ENCODE peak calls at places on chromosomes 6 and 20, in seven cellular contexts. One of them, this sample, is unnamed.
A peak's percentile ranks its signal among the peaks of the same experiment; 100 is the strongest.

GRCh38 chr20:17859616-17860232 is 108.9 kb downstream of the SNX5 start:
- DNase-seq in T-cell: no peak
- DNase-seq in NCI-H226: no peak
- DNase-seq in T-helper 17 cell: no peak
- DNase-seq in stimulated activated CD8-positive, alpha-beta memory T cell treated with anti-CD3 and anti-CD28 coated beads, Interleukin-12 subunit alpha, Interleukin-12 subunit beta, amount 100 ng/mL, for 4 hours: peak; percentile 7
- DNase-seq in T47D: no peak
- DNase-seq in fibroblast of pulmonary artery: no peak
- DNase-seq in this sample: no peak

GRCh38 chr6:148573922-148574321 is 172.9 kb upstream of the UST start:
- DNase-seq in T-cell: no peak
- DNase-seq in NCI-H226: no peak
- DNase-seq in T-helper 17 cell: no peak
- DNase-seq in stimulated activated CD8-positive, alpha-beta memory T cell treated with anti-CD3 and anti-CD28 coated beads, Interleukin-12 subunit alpha, Interleukin-12 subunit beta, amount 100 ng/mL, for 4 hours: no peak
- DNase-seq in T47D: no peak
- DNase-seq in fibroblast of pulmonary artery: no peak
- DNase-seq in this sample: no peak

GRCh38 chr6:170134077-170135040 is 156.5 kb downstream of the DLL1 start:
- DNase-seq in T-cell: no peak
- DNase-seq in NCI-H226: no peak
- DNase-seq in T-helper 17 cell: peak; percentile 4
- DNase-seq in stimulated activated CD8-positive, alpha-beta memory T cell treated with anti-CD3 and anti-CD28 coated beads, Interleukin-12 subunit alpha, Interleukin-12 subunit beta, amount 100 ng/mL, for 4 hours: no peak
- DNase-seq in T47D: no peak
- DNase-seq in fibroblast of pulmonary artery: peak; percentile 56
- DNase-seq in this sample: no peak

GRCh38 chr6:7129360-7129759 is 21.6 kb downstream of the RREB1 start:
- DNase-seq in T-cell: no peak
- DNase-seq in NCI-H226: no peak
- DNase-seq in T-helper 17 cell: no peak
- DNase-seq in stimulated activated CD8-positive, alpha-beta memory T cell treated with anti-CD3 and anti-CD28 coated beads, Interleukin-12 subunit alpha, Interleukin-12 subunit beta, amount 100 ng/mL, for 4 hours: no peak
- DNase-seq in T47D: no peak
- DNase-seq in fibroblast of pulmonary artery: no peak
- DNase-seq in this sample: no peak

GRCh38 chr6:169542491-169542890 is 159.3 kb downstream of the WDR27 start:
- DNase-seq in T-cell: no peak
- DNase-seq in NCI-H226: no peak
- DNase-seq in T-helper 17 cell: no peak
- DNase-seq in stimulated activated CD8-positive, alpha-beta memory T cell treated with anti-CD3 and anti-CD28 coated beads, Interleukin-12 subunit alpha, Interleukin-12 subunit beta, amount 100 ng/mL, for 4 hours: no peak
- DNase-seq in T47D: no peak
- DNase-seq in fibroblast of pulmonary artery: no peak
- DNase-seq in this sample: no peak

GRCh38 chr6:28323813-28324424 is 12.0 kb downstream of the ZSCAN31 start:
- DNase-seq in T-cell: no peak
- DNase-seq in NCI-H226: no peak
- DNase-seq in T-helper 17 cell: no peak
- DNase-seq in stimulated activated CD8-positive, alpha-beta memory T cell treated with anti-CD3 and anti-CD28 coated beads, Interleukin-12 subunit alpha, Interleukin-12 subunit beta, amount 100 ng/mL, for 4 hours: no peak
- DNase-seq in T47D: no peak
- DNase-seq in fibroblast of pulmonary artery: no peak
- DNase-seq in this sample: no peak

GRCh38 chr6:5422321-5422915 is 161.1 kb downstream of the FARS2 start:
- DNase-seq in T-cell: no peak
- DNase-seq in NCI-H226: no peak
- DNase-seq in T-helper 17 cell: no peak
- DNase-seq in stimulated activated CD8-positive, alpha-beta memory T cell treated with anti-CD3 and anti-CD28 coated beads, Interleukin-12 subunit alpha, Interleukin-12 subunit beta, amount 100 ng/mL, for 4 hours: no peak
- DNase-seq in T47D: peak; percentile 2
- DNase-seq in fibroblast of pulmonary artery: peak; percentile 63
- DNase-seq in this sample: no peak

GRCh38 chr6:12170351-12171079 is 119.6 kb upstream of the EDN1 start:
- DNase-seq in T-cell: no peak
- DNase-seq in NCI-H226: no peak
- DNase-seq in T-helper 17 cell: no peak
- DNase-seq in stimulated activated CD8-positive, alpha-beta memory T cell treated with anti-CD3 and anti-CD28 coated beads, Interleukin-12 subunit alpha, Interleukin-12 subunit beta, amount 100 ng/mL, for 4 hours: no peak
- DNase-seq in T47D: no peak
- DNase-seq in fibroblast of pulmonary artery: no peak
- DNase-seq in this sample: no peak

GRCh38 chr6:136534268-136534667 is 16.0 kb downstream of the MAP7 start:
- DNase-seq in T-cell: no peak
- DNase-seq in NCI-H226: no peak
- DNase-seq in T-helper 17 cell: no peak
- DNase-seq in stimulated activated CD8-positive, alpha-beta memory T cell treated with anti-CD3 and anti-CD28 coated beads, Interleukin-12 subunit alpha, Interleukin-12 subunit beta, amount 100 ng/mL, for 4 hours: no peak
- DNase-seq in T47D: no peak
- DNase-seq in fibroblast of pulmonary artery: no peak
- DNase-seq in this sample: no peak

GRCh38 chr6:95797054-95797453 is 218.7 kb upstream of the FUT9 start:
- DNase-seq in T-cell: no peak
- DNase-seq in NCI-H226: no peak
- DNase-seq in T-helper 17 cell: no peak
- DNase-seq in stimulated activated CD8-positive, alpha-beta memory T cell treated with anti-CD3 and anti-CD28 coated beads, Interleukin-12 subunit alpha, Interleukin-12 subunit beta, amount 100 ng/mL, for 4 hours: no peak
- DNase-seq in T47D: no peak
- DNase-seq in fibroblast of pulmonary artery: no peak
- DNase-seq in this sample: no peak

GRCh38 chr6:113976806-113977205 is 5.9 kb upstream of the HDAC2 start:
- DNase-seq in T-cell: no peak
- DNase-seq in NCI-H226: no peak
- DNase-seq in T-helper 17 cell: no peak
- DNase-seq in stimulated activated CD8-positive, alpha-beta memory T cell treated with anti-CD3 and anti-CD28 coated beads, Interleukin-12 subunit alpha, Interleukin-12 subunit beta, amount 100 ng/mL, for 4 hours: no peak
- DNase-seq in T47D: no peak
- DNase-seq in fibroblast of pulmonary artery: no peak
- DNase-seq in this sample: no peak